ENCODE peak calls at places on chromosomes 11 and 22, in four cellular contexts. One of them, this sample, is unnamed.

GRCh38 chr11:117814766-117815261 is 9.7 kb downstream of the FXYD2 start:
- DNase-seq in SK-N-SH: no peak
- DNase-seq in A549: peak; percentile 69
- DNase-seq in HepG2: peak; percentile 54
- DNase-seq in this sample: peak; percentile 96

GRCh38 chr11:87368876-87369480 is 331.2 kb downstream of the TMEM135 start:
- DNase-seq in SK-N-SH: no peak
- DNase-seq in A549: no peak
- DNase-seq in HepG2: no peak
- DNase-seq in this sample: no peak

GRCh38 chr11:62004473-62004872 is 37.0 kb upstream of the FTH1 start:
- DNase-seq in SK-N-SH: no peak
- DNase-seq in A549: no peak
- DNase-seq in HepG2: no peak
- DNase-seq in this sample: peak; percentile 66

GRCh38 chr11:18581825-18582224 is 6.7 kb downstream of the UEVLD start:
- DNase-seq in SK-N-SH: no peak
- DNase-seq in A549: no peak
- DNase-seq in HepG2: no peak
- DNase-seq in this sample: no peak

GRCh38 chr22:20238567-20239062 is 29.5 kb downstream of the RTN4R start:
- DNase-seq in SK-N-SH: peak; percentile 89
- DNase-seq in A549: peak; percentile 48
- DNase-seq in HepG2: peak; percentile 41
- DNase-seq in this sample: no peak

GRCh38 chr11:81270686-81271085 is 1463.0 kb downstream of the FAM181B start:
- DNase-seq in SK-N-SH: no peak
- DNase-seq in A549: no peak
- DNase-seq in HepG2: no peak
- DNase-seq in this sample: no peak

GRCh38 chr22:19292262-19293230 is 1.0 kb upstream of the CLTCL1 start:
- DNase-seq in SK-N-SH: no peak
- DNase-seq in A549: no peak
- DNase-seq in HepG2: no peak
- DNase-seq in this sample: no peak

GRCh38 chr22:35681454-35682050 is 33.3 kb downstream of the APOL6 start:
- DNase-seq in SK-N-SH: no peak
- DNase-seq in A549: no peak
- DNase-seq in HepG2: no peak
- DNase-seq in this sample: no peak

GRCh38 chr22:49009359-49010063 is 818.2 kb downstream of the BRD1 start:
- DNase-seq in SK-N-SH: no peak
- DNase-seq in A549: no peak
- DNase-seq in HepG2: no peak
- DNase-seq in this sample: no peak

GRCh38 chr22:40400173-40400572 is 29.8 kb downstream of the SGSM3 start:
- DNase-seq in SK-N-SH: no peak
- DNase-seq in A549: no peak
- DNase-seq in HepG2: no peak
- DNase-seq in this sample: peak; percentile 63

GRCh38 chr11:120229451-120230424 is 10.2 kb upstream of the POU2F3 start:
- DNase-seq in SK-N-SH: peak; percentile 66
- DNase-seq in A549: peak; percentile 20
- DNase-seq in HepG2: peak; percentile 23
- DNase-seq in this sample: no peak

GRCh38 chr11:13963949-13964770 is 1.6 kb downstream of the SPON1 start:
- DNase-seq in SK-N-SH: peak; percentile 39
- DNase-seq in A549: no peak
- DNase-seq in HepG2: no peak
- DNase-seq in this sample: no peak

GRCh38 chr11:17595526-17596309 is 48.7 kb downstream of the OTOG start:
- DNase-seq in SK-N-SH: no peak
- DNase-seq in A549: no peak
- DNase-seq in HepG2: no peak
- DNase-seq in this sample: no peak

GRCh38 chr22:37088108-37088605 is 21.4 kb downstream of the TMPRSS6 start:
- DNase-seq in SK-N-SH: no peak
- DNase-seq in A549: peak; percentile 53
- DNase-seq in HepG2: no peak
- DNase-seq in this sample: no peak

GRCh38 chr11:116579857-116580727 is 192.7 kb downstream of the BUD13 start:
- DNase-seq in SK-N-SH: no peak
- DNase-seq in A549: no peak
- DNase-seq in HepG2: peak; percentile 83
- DNase-seq in this sample: no peak

GRCh38 chr11:31102875-31103274 is 266.7 kb downstream of the DCDC1 start:
- DNase-seq in SK-N-SH: no peak
- DNase-seq in A549: no peak
- DNase-seq in HepG2: no peak
- DNase-seq in this sample: no peak

GRCh38 chr11:10658621-10659338 is 34.8 kb downstream of the IRAG1 start:
- DNase-seq in SK-N-SH: no peak
- DNase-seq in A549: no peak
- DNase-seq in HepG2: no peak
- DNase-seq in this sample: no peak

GRCh38 chr11:65479184-65480145 is 19.4 kb upstream of the MALAT1 start:
- DNase-seq in SK-N-SH: peak; percentile 60
- DNase-seq in A549: peak; percentile 86
- DNase-seq in HepG2: no peak
- DNase-seq in this sample: no peak

GRCh38 chr11:206516-207212 is 535 bp downstream of the BET1L start:
- DNase-seq in SK-N-SH: peak; percentile 56
- DNase-seq in A549: no peak
- DNase-seq in HepG2: no peak
- DNase-seq in this sample: no peak

GRCh38 chr22:32469799-32470212 is 4.8 kb upstream of the FBXO7 start:
- DNase-seq in SK-N-SH: peak; percentile 74
- DNase-seq in A549: peak; percentile 60
- DNase-seq in HepG2: no peak
- DNase-seq in this sample: no peak

GRCh38 chr11:8732748-8733241 is 50.2 kb downstream of the RPL27A start:
- DNase-seq in SK-N-SH: no peak
- DNase-seq in A549: no peak
- DNase-seq in HepG2: no peak
- DNase-seq in this sample: no peak

GRCh38 chr22:39654959-39655579 is 84.5 kb downstream of the CACNA1I start:
- DNase-seq in SK-N-SH: peak; percentile 39
- DNase-seq in A549: peak; percentile 19
- DNase-seq in HepG2: no peak
- DNase-seq in this sample: no peak

GRCh38 chr11:101446238-101446637 is 137.6 kb downstream of the TRPC6 start:
- DNase-seq in SK-N-SH: no peak
- DNase-seq in A549: no peak
- DNase-seq in HepG2: no peak
- DNase-seq in this sample: no peak
- TF ChIP-seq PBX3 in SK-N-SH: peak; percentile 58
- TF ChIP-seq PBX3 in A549: no peak
- TF ChIP-seq PBX3 in HepG2: no peak
- TF ChIP-seq PBX3 in this sample: no peak

GRCh38 chr11:76094729-76095128 is 111.6 kb downstream of the WNT11 start:
- DNase-seq in SK-N-SH: no peak
- DNase-seq in A549: no peak
- DNase-seq in HepG2: no peak
- DNase-seq in this sample: no peak
- TF ChIP-seq PBX3 in SK-N-SH: no peak
- TF ChIP-seq PBX3 in A549: no peak
- TF ChIP-seq PBX3 in HepG2: no peak
- TF ChIP-seq PBX3 in this sample: no peak

DNA sequence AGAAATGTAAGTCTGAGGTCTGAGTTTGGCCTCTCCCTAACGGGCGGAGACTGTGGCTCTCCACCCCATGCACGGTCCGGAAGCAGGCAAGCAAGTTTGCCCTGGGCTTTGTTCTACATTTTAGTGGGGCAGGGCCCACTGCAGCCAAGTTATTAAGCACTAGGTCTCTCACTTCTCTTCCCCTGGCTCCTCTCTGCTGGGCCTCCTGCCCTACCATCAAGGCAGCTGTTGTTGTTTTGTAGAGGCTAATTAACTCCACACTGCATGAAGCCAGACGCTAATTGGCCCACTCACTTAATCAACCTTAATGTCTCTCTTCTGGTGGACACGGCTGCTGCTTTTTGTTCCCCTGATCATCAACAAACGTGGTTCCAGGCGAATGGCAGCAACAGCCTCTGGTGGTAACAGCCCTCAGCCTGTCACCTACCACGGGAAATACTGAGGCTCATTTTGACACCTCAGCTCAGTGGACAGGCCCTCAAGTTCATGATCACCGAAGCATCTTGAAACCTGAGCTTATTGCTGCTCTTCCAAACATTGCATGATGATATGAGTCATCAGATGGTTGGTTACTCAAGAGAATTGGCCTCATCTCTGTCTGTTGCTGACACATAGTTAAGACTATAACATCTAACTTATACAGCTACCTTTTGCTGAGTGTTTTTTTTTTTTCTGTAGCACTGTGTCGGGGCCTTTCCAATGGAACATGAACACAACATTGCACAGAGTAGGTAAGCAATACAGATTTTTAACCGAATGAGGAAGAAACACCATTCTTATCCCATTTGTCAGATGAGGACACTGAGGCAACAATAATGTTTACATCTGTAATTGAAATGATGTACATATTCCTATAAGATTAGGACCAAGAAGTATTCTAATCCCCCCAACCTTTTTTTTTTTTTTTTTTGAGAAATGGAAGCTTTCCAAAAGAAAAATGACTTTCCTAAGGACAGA is 20.8 kb upstream of the LMO2 start:
- DNase-seq in SK-N-SH: no peak
- DNase-seq in A549: peak; percentile 66
- DNase-seq in HepG2: no peak
- DNase-seq in this sample: peak; percentile 82
- TF ChIP-seq PBX3 in SK-N-SH: no peak
- TF ChIP-seq PBX3 in A549: no peak
- TF ChIP-seq PBX3 in HepG2: no peak
- TF ChIP-seq PBX3 in this sample: no peak

DNA sequence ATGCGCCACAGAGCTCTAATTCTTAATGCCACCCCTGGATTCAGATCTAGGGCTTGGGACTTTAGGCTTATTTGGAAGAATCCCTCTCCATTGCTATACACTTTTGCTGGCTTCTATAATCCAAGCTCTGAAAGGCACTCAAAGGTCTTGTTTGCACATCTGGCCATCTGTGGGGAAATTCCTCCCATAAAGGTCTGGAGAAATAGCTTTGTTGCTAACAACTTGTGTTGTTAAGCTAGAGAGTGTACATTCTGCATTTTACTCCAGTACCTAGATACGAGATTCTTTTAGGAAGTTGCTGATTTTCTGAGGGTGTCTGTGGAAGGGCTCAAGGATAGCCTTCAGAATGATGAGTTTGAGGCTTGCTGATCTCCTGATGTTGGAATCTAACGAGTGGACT is 50.7 kb downstream of the UBASH3B start:
- DNase-seq in SK-N-SH: no peak
- DNase-seq in A549: peak; percentile 52
- DNase-seq in HepG2: peak; percentile 88
- DNase-seq in this sample: no peak
- TF ChIP-seq PBX3 in SK-N-SH: no peak
- TF ChIP-seq PBX3 in A549: no peak
- TF ChIP-seq PBX3 in HepG2: no peak
- TF ChIP-seq PBX3 in this sample: no peak

DNA sequence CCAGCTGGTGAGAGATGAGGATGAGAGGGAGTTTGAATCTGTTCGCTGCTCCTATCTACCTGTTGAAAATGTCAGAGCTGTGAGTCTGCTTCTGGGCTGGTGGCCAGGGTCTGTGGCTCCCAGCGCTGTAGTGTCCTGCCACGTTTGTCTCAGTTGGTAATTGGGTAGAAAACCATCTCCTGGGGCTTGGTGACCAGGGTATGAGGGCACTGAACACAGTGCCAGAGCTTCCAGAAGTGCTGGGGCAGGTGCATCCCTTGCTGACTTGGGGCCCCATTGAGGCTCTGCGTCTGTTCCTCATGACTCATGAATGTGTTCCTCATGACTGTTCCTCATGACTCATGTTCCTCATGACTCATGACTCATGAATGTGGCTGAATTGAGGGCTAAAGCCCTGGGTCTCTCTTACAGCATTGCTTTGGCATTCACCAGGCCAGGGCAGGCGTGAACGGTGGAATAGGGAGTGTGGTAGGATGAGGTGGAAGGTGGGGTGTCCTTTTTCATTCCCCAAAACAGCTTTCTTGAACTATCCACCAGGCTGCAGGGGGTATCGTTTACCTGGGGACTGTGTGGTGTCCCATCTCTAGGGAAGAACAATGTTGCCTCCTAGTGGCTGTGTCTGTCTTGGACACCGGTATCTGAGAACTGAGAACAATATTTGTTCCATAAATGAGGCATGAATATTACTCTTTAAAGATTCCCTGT is 139.5 kb downstream of the COMMD9 start:
- DNase-seq in SK-N-SH: peak; percentile 61
- DNase-seq in A549: peak; percentile 94
- DNase-seq in HepG2: peak; percentile 68
- DNase-seq in this sample: peak; percentile 31
- TF ChIP-seq PBX3 in SK-N-SH: peak; percentile 79
- TF ChIP-seq PBX3 in A549: peak; percentile 64
- TF ChIP-seq PBX3 in HepG2: no peak
- TF ChIP-seq PBX3 in this sample: no peak

GRCh38 chr22:17407643-17408042 is 38.4 kb downstream of the CECR2 start:
- DNase-seq in SK-N-SH: no peak
- DNase-seq in A549: no peak
- DNase-seq in HepG2: no peak
- DNase-seq in this sample: no peak

GRCh38 chr22:17412232-17412631 is 43.0 kb downstream of the CECR2 start:
- DNase-seq in SK-N-SH: no peak
- DNase-seq in A549: no peak
- DNase-seq in HepG2: no peak
- DNase-seq in this sample: no peak

GRCh38 chr22:17410576-17410975 is 41.3 kb downstream of the CECR2 start:
- DNase-seq in SK-N-SH: no peak
- DNase-seq in A549: no peak
- DNase-seq in HepG2: no peak
- DNase-seq in this sample: no peak

DNA sequence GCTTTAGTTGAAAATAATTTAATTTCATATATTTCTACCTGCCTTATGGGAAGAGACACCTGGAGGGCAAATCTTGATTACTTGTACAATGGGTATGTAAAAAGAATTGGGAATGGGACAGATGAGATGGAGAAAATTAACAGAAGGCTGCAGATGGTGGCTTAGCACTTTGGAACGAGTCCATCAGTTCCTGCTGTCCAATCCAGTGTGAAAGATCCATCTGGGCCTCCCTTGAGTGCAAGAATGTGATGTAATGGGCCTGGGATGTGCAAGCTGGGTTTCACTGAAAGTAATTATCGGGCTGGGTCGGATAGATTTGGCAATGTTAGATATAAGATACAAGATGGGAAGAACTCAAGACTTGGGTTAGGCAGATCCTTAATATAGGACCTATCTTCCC is 42.0 kb downstream of the CECR2 start:
- DNase-seq in SK-N-SH: no peak
- DNase-seq in A549: no peak
- DNase-seq in HepG2: no peak
- DNase-seq in this sample: no peak
- TF ChIP-seq PBX3 in SK-N-SH: no peak
- TF ChIP-seq PBX3 in A549: no peak
- TF ChIP-seq PBX3 in HepG2: no peak
- TF ChIP-seq PBX3 in this sample: no peak

GRCh38 chr11:104256525-104256924 is 92.6 kb upstream of the PDGFD start:
- DNase-seq in SK-N-SH: no peak
- DNase-seq in A549: peak; percentile 4
- DNase-seq in HepG2: no peak
- DNase-seq in this sample: no peak
- TF ChIP-seq PBX3 in SK-N-SH: no peak
- TF ChIP-seq PBX3 in A549: no peak
- TF ChIP-seq PBX3 in HepG2: no peak
- TF ChIP-seq PBX3 in this sample: no peak